ENCODE peak calls at places on chromosomes 3 and 15, in eight cellular contexts. One of them, this sample, is unnamed.

GRCh38 chr15:99253381-99254090 is 2.3 kb downstream of the LRRC28 start:
- DNase-seq in caudate nucleus: no peak
- DNase-seq in transverse colon: no peak
- DNase-seq in fibroblast of lung: peak; percentile 59
- DNase-seq in right lobe of liver: no peak
- DNase-seq in IMR-90: peak; percentile 61
- DNase-seq in K562: no peak
- DNase-seq in upper lobe of right lung: no peak
- DNase-seq in this sample: no peak

GRCh38 chr3:184525337-184526157 is 36.0 kb upstream of the EPHB3 start:
- DNase-seq in right lobe of liver: no peak
- DNase-seq in caudate nucleus: no peak
- DNase-seq in fibroblast of lung: no peak
- DNase-seq in IMR-90: no peak
- DNase-seq in transverse colon: no peak
- DNase-seq in K562: no peak
- DNase-seq in upper lobe of right lung: no peak
- DNase-seq in this sample: peak; percentile 13

GRCh38 chr3:128351476-128352085 is 115.1 kb downstream of the DNAJB8 start:
- DNase-seq in fibroblast of lung: no peak
- DNase-seq in K562: no peak
- DNase-seq in right lobe of liver: no peak
- DNase-seq in caudate nucleus: no peak
- DNase-seq in transverse colon: no peak
- DNase-seq in upper lobe of right lung: no peak
- DNase-seq in IMR-90: no peak
- DNase-seq in this sample: no peak

GRCh38 chr3:127800508-127800907 is 21.8 kb downstream of the MGLL start:
- DNase-seq in IMR-90: peak; percentile 47
- DNase-seq in fibroblast of lung: no peak
- DNase-seq in right lobe of liver: no peak
- DNase-seq in transverse colon: no peak
- DNase-seq in K562: no peak
- DNase-seq in caudate nucleus: no peak
- DNase-seq in upper lobe of right lung: no peak
- DNase-seq in this sample: no peak

GRCh38 chr3:127483902-127484591 is 106.5 kb downstream of the TPRA1 start:
- DNase-seq in IMR-90: no peak
- DNase-seq in upper lobe of right lung: peak; percentile 46
- DNase-seq in fibroblast of lung: no peak
- DNase-seq in right lobe of liver: peak; percentile 37
- DNase-seq in caudate nucleus: no peak
- DNase-seq in transverse colon: no peak
- DNase-seq in K562: no peak
- DNase-seq in this sample: no peak

GRCh38 chr3:115475178-115476041 is 147.9 kb upstream of the GAP43 start:
- DNase-seq in IMR-90: no peak
- DNase-seq in transverse colon: no peak
- DNase-seq in caudate nucleus: peak; percentile 8
- DNase-seq in K562: no peak
- DNase-seq in upper lobe of right lung: no peak
- DNase-seq in fibroblast of lung: no peak
- DNase-seq in right lobe of liver: no peak
- DNase-seq in this sample: no peak

GRCh38 chr15:89499156-89499555 is 2.8 kb upstream of the RHCG start:
- DNase-seq in transverse colon: no peak
- DNase-seq in right lobe of liver: peak; percentile 36
- DNase-seq in caudate nucleus: no peak
- DNase-seq in fibroblast of lung: no peak
- DNase-seq in K562: no peak
- DNase-seq in upper lobe of right lung: no peak
- DNase-seq in IMR-90: no peak
- DNase-seq in this sample: no peak

GRCh38 chr15:67544475-67544874 is 2.0 kb downstream of the MAP2K5 start:
- DNase-seq in upper lobe of right lung: no peak
- DNase-seq in K562: no peak
- DNase-seq in right lobe of liver: no peak
- DNase-seq in IMR-90: no peak
- DNase-seq in transverse colon: no peak
- DNase-seq in caudate nucleus: no peak
- DNase-seq in fibroblast of lung: no peak
- DNase-seq in this sample: no peak

GRCh38 chr3:31701286-31701685 is 168.6 kb downstream of the STT3B start:
- DNase-seq in right lobe of liver: no peak
- DNase-seq in K562: no peak
- DNase-seq in caudate nucleus: no peak
- DNase-seq in upper lobe of right lung: no peak
- DNase-seq in IMR-90: no peak
- DNase-seq in transverse colon: no peak
- DNase-seq in fibroblast of lung: no peak
- DNase-seq in this sample: no peak

GRCh38 chr3:194069421-194070219 is 66.3 kb upstream of the HES1 start:
- DNase-seq in upper lobe of right lung: no peak
- DNase-seq in transverse colon: no peak
- DNase-seq in caudate nucleus: no peak
- DNase-seq in K562: no peak
- DNase-seq in fibroblast of lung: peak; percentile 54
- DNase-seq in right lobe of liver: peak; percentile 72
- DNase-seq in IMR-90: peak; percentile 24
- DNase-seq in this sample: no peak
- H3K27ac ChIP-seq in upper lobe of right lung: no peak overlapping the region
- H3K27ac ChIP-seq in transverse colon: peak overlapping the region; percentile 78
- H3K27ac ChIP-seq in caudate nucleus: no peak overlapping the region
- H3K27ac ChIP-seq in K562: no peak overlapping the region
- H3K27ac ChIP-seq in fibroblast of lung: no peak overlapping the region
- H3K27ac ChIP-seq in right lobe of liver: peak overlapping the region; percentile 87
- H3K27ac ChIP-seq in IMR-90: no peak overlapping the region
- H3K27ac ChIP-seq in this sample: peak overlapping the region; percentile 91

DNA sequence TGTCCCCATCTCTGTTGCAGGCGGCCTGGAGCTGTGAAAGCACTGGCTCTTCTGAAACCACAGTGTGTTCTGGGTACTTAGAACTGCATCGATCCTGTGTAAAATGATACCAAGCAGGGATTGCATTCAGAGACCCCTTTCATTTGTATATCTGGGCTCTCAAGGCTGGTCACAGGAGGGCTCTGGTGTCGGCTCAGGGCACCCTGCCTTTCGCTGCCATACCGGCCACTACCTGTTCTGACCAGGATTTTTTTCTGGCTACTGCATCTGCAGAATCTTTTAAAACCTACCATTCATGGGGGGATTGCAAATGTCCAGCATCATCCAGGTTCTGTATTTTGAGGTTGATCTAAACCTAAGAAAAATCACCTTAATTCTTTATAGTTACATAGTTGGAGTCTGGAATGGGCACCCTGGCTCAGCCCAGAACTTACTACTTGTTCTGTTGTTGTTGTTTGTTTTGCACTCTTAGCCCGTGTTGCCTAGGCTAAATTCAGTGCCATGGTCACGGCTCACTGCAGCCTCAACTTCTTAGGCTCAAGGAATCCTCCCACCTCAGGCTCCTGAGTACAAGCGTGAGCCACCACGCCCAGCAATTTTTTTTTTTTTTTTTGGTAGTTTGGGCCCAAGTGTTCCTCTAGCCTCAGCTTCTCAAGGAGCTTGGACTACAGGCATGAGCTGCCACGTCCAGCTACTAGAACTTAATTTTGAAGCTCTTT is 52.7 kb downstream of the TRIM71 start:
- DNase-seq in caudate nucleus: no peak
- DNase-seq in right lobe of liver: no peak
- DNase-seq in IMR-90: no peak
- DNase-seq in fibroblast of lung: no peak
- DNase-seq in K562: no peak
- DNase-seq in transverse colon: no peak
- DNase-seq in upper lobe of right lung: no peak
- DNase-seq in this sample: no peak
- H3K27ac ChIP-seq in caudate nucleus: no peak overlapping the region
- H3K27ac ChIP-seq in right lobe of liver: no peak overlapping the region
- H3K27ac ChIP-seq in IMR-90: no peak overlapping the region
- H3K27ac ChIP-seq in fibroblast of lung: no peak overlapping the region
- H3K27ac ChIP-seq in K562: no peak overlapping the region
- H3K27ac ChIP-seq in transverse colon: no peak overlapping the region
- H3K27ac ChIP-seq in upper lobe of right lung: no peak overlapping the region
- H3K27ac ChIP-seq in this sample: no peak overlapping the region

GRCh38 chr15:64443016-64443415 is 17.4 kb upstream of the ZNF609 start:
- DNase-seq in IMR-90: peak; percentile 22
- DNase-seq in upper lobe of right lung: no peak
- DNase-seq in fibroblast of lung: no peak
- DNase-seq in caudate nucleus: no peak
- DNase-seq in K562: no peak
- DNase-seq in transverse colon: no peak
- DNase-seq in right lobe of liver: no peak
- DNase-seq in this sample: no peak
- H3K27ac ChIP-seq in IMR-90: peak overlapping the region; percentile 85
- H3K27ac ChIP-seq in upper lobe of right lung: no peak overlapping the region
- H3K27ac ChIP-seq in fibroblast of lung: no peak overlapping the region
- H3K27ac ChIP-seq in caudate nucleus: no peak overlapping the region
- H3K27ac ChIP-seq in K562: no peak overlapping the region
- H3K27ac ChIP-seq in transverse colon: no peak overlapping the region
- H3K27ac ChIP-seq in right lobe of liver: no peak overlapping the region
- H3K27ac ChIP-seq in this sample: peak overlapping the region; percentile 60

GRCh38 chr15:73249499-73249898 is 119.3 kb downstream of the HCN4 start:
- DNase-seq in upper lobe of right lung: no peak
- DNase-seq in K562: no peak
- DNase-seq in transverse colon: no peak
- DNase-seq in caudate nucleus: no peak
- DNase-seq in IMR-90: peak; percentile 68
- DNase-seq in right lobe of liver: no peak
- DNase-seq in fibroblast of lung: peak; percentile 11
- DNase-seq in this sample: no peak
- H3K27ac ChIP-seq in upper lobe of right lung: no peak overlapping the region
- H3K27ac ChIP-seq in K562: no peak overlapping the region
- H3K27ac ChIP-seq in transverse colon: no peak overlapping the region
- H3K27ac ChIP-seq in caudate nucleus: no peak overlapping the region
- H3K27ac ChIP-seq in IMR-90: no peak overlapping the region
- H3K27ac ChIP-seq in right lobe of liver: no peak overlapping the region
- H3K27ac ChIP-seq in fibroblast of lung: no peak overlapping the region
- H3K27ac ChIP-seq in this sample: no peak overlapping the region

GRCh38 chr3:130905551-130905950 is 11.7 kb downstream of the ATP2C1 start:
- DNase-seq in fibroblast of lung: peak; percentile 87
- DNase-seq in IMR-90: peak; percentile 52
- DNase-seq in K562: no peak
- DNase-seq in right lobe of liver: no peak
- DNase-seq in upper lobe of right lung: no peak
- DNase-seq in transverse colon: no peak
- DNase-seq in caudate nucleus: no peak
- DNase-seq in this sample: no peak
- H3K27ac ChIP-seq in fibroblast of lung: no peak overlapping the region
- H3K27ac ChIP-seq in IMR-90: no peak overlapping the region
- H3K27ac ChIP-seq in K562: no peak overlapping the region
- H3K27ac ChIP-seq in right lobe of liver: no peak overlapping the region
- H3K27ac ChIP-seq in upper lobe of right lung: peak overlapping the region; percentile 0
- H3K27ac ChIP-seq in transverse colon: no peak overlapping the region
- H3K27ac ChIP-seq in caudate nucleus: no peak overlapping the region
- H3K27ac ChIP-seq in this sample: no peak overlapping the region

GRCh38 chr15:55742498-55742926 is 440 bp downstream of the PRTG start:
- DNase-seq in right lobe of liver: no peak
- DNase-seq in transverse colon: peak; percentile 13
- DNase-seq in caudate nucleus: peak; percentile 18
- DNase-seq in upper lobe of right lung: peak; percentile 70
- DNase-seq in IMR-90: peak; percentile 22
- DNase-seq in K562: no peak
- DNase-seq in fibroblast of lung: peak; percentile 42
- DNase-seq in this sample: peak; percentile 63
- H3K27ac ChIP-seq in right lobe of liver: no peak overlapping the region
- H3K27ac ChIP-seq in transverse colon: peak overlapping the region; percentile 66
- H3K27ac ChIP-seq in caudate nucleus: no peak overlapping the region
- H3K27ac ChIP-seq in upper lobe of right lung: peak overlapping the region; percentile 73
- H3K27ac ChIP-seq in IMR-90: no peak overlapping the region
- H3K27ac ChIP-seq in K562: no peak overlapping the region
- H3K27ac ChIP-seq in fibroblast of lung: no peak overlapping the region
- H3K27ac ChIP-seq in this sample: peak overlapping the region; percentile 87

GRCh38 chr15:58491151-58491473 is 59.3 kb downstream of the LIPC start:
- DNase-seq in transverse colon: no peak
- DNase-seq in upper lobe of right lung: no peak
- DNase-seq in fibroblast of lung: no peak
- DNase-seq in K562: no peak
- DNase-seq in right lobe of liver: no peak
- DNase-seq in IMR-90: no peak
- DNase-seq in caudate nucleus: no peak
- DNase-seq in this sample: peak; percentile 40
- H3K27ac ChIP-seq in transverse colon: no peak overlapping the region
- H3K27ac ChIP-seq in upper lobe of right lung: no peak overlapping the region
- H3K27ac ChIP-seq in fibroblast of lung: no peak overlapping the region
- H3K27ac ChIP-seq in K562: no peak overlapping the region
- H3K27ac ChIP-seq in right lobe of liver: no peak overlapping the region
- H3K27ac ChIP-seq in IMR-90: no peak overlapping the region
- H3K27ac ChIP-seq in caudate nucleus: no peak overlapping the region
- H3K27ac ChIP-seq in this sample: peak overlapping the region; percentile 56

GRCh38 chr15:84762840-84763572 is 14.6 kb downstream of the ZNF592 start:
- DNase-seq in transverse colon: no peak
- DNase-seq in fibroblast of lung: no peak
- DNase-seq in right lobe of liver: peak; percentile 80
- DNase-seq in upper lobe of right lung: no peak
- DNase-seq in IMR-90: no peak
- DNase-seq in caudate nucleus: no peak
- DNase-seq in K562: no peak
- DNase-seq in this sample: no peak
- H3K27ac ChIP-seq in transverse colon: no peak overlapping the region
- H3K27ac ChIP-seq in fibroblast of lung: no peak overlapping the region
- H3K27ac ChIP-seq in right lobe of liver: peak overlapping the region; percentile 10
- H3K27ac ChIP-seq in upper lobe of right lung: no peak overlapping the region
- H3K27ac ChIP-seq in IMR-90: no peak overlapping the region
- H3K27ac ChIP-seq in caudate nucleus: no peak overlapping the region
- H3K27ac ChIP-seq in K562: no peak overlapping the region
- H3K27ac ChIP-seq in this sample: no peak overlapping the region

GRCh38 chr3:8524249-8524648 is 22.6 kb downstream of the LMCD1 start:
- DNase-seq in K562: no peak
- DNase-seq in caudate nucleus: no peak
- DNase-seq in transverse colon: no peak
- DNase-seq in fibroblast of lung: no peak
- DNase-seq in upper lobe of right lung: no peak
- DNase-seq in right lobe of liver: no peak
- DNase-seq in IMR-90: no peak
- DNase-seq in this sample: no peak
- H3K27ac ChIP-seq in K562: no peak overlapping the region
- H3K27ac ChIP-seq in caudate nucleus: no peak overlapping the region
- H3K27ac ChIP-seq in transverse colon: no peak overlapping the region
- H3K27ac ChIP-seq in fibroblast of lung: no peak overlapping the region
- H3K27ac ChIP-seq in upper lobe of right lung: no peak overlapping the region
- H3K27ac ChIP-seq in right lobe of liver: no peak overlapping the region
- H3K27ac ChIP-seq in IMR-90: no peak overlapping the region
- H3K27ac ChIP-seq in this sample: no peak overlapping the region

GRCh38 chr15:60563539-60564404 is 84.8 kb upstream of the ICE2 start:
- DNase-seq in upper lobe of right lung: no peak
- DNase-seq in IMR-90: no peak
- DNase-seq in transverse colon: no peak
- DNase-seq in K562: no peak
- DNase-seq in right lobe of liver: no peak
- DNase-seq in caudate nucleus: no peak
- DNase-seq in fibroblast of lung: no peak
- DNase-seq in this sample: no peak
- H3K27ac ChIP-seq in upper lobe of right lung: no peak overlapping the region
- H3K27ac ChIP-seq in IMR-90: no peak overlapping the region
- H3K27ac ChIP-seq in transverse colon: no peak overlapping the region
- H3K27ac ChIP-seq in K562: no peak overlapping the region
- H3K27ac ChIP-seq in right lobe of liver: no peak overlapping the region
- H3K27ac ChIP-seq in caudate nucleus: no peak overlapping the region
- H3K27ac ChIP-seq in fibroblast of lung: no peak overlapping the region
- H3K27ac ChIP-seq in this sample: no peak overlapping the region